ENCODE peak calls at places on chromosome 19, in six cellular contexts. Q is Caco-2, R is fibroblast of the conjunctiva, C is fibroblast of lung, W is occipital lobe, Y is tibial artery. V is an unnamed sample.

GRCh38 chr19:4365341-4365740 is 22.0 kb downstream of the MPND start:
- DNase-seq in Q (no peak), R (no peak), C (no peak), W (no peak), Y (peak), V (no peak)

GRCh38 chr19:46943150-46943946 is 76.3 kb upstream of the NPAS1 start:
- DNase-seq in Q (no peak), R (no peak), C (no peak), W (no peak), Y (no peak), V (no peak)

GRCh38 chr19:507286-508203 is at the start of gene TPGS1:
- DNase-seq in Q (peak), R (no peak), C (peak), W (peak), Y (peak), V (peak)

GRCh38 chr19:49020342-49020741 is 3.5 kb upstream of the LHB start:
- DNase-seq in Q (no peak), R (no peak), C (no peak), W (no peak), Y (no peak), V (no peak)

GRCh38 chr19:12868540-12869112 is 12.6 kb downstream of the DNASE2 start:
- DNase-seq in Q (peak), R (no peak), C (no peak), W (no peak), Y (no peak), V (no peak)

GRCh38 chr19:40831502-40832430 is 18.5 kb downstream of the CYP2A6 start:
- DNase-seq in Q (peak), R (peak), C (peak), W (no peak), Y (no peak), V (no peak)

GRCh38 chr19:13887529-13887928 is 10.6 kb downstream of the NANOS3 start:
- DNase-seq in Q (no peak), R (no peak), C (no peak), W (no peak), Y (no peak), V (no peak)

GRCh38 chr19:39223703-39224279 is 19.7 kb upstream of the SYCN start:
- DNase-seq in Q (peak), R (no peak), C (peak), W (no peak), Y (no peak), V (no peak)

GRCh38 chr19:43594710-43595604 is 977 bp downstream of the IRGQ start:
- DNase-seq in Q (peak), R (peak), C (peak), W (no peak), Y (no peak), V (peak)

GRCh38 chr19:13859361-13859880 is 17.5 kb upstream of the NANOS3 start:
- DNase-seq in Q (no peak), R (no peak), C (no peak), W (no peak), Y (no peak), V (no peak)

GRCh38 chr19:15640294-15640903 is at the start of gene CYP4F3:
- DNase-seq in Q (no peak), R (no peak), C (no peak), W (peak), Y (no peak), V (no peak)

GRCh38 chr19:42196011-42197001 is 21.2 kb downstream of the DEDD2 start:
- DNase-seq in Q (no peak), R (no peak), C (no peak), W (no peak), Y (no peak), V (no peak)

GRCh38 chr19:43731346-43731745 is 15.5 kb downstream of the IRGC start:
- DNase-seq in Q (no peak), R (no peak), C (no peak), W (no peak), Y (no peak), V (no peak)

GRCh38 chr19:49468746-49469447 is 5.1 kb upstream of the FLT3LG start:
- DNase-seq in Q (peak), R (peak), C (peak), W (no peak), Y (peak), V (peak)

GRCh38 chr19:12885749-12886706 is 973 bp downstream of the KLF1 start:
- DNase-seq in Q (no peak), R (no peak), C (no peak), W (no peak), Y (no peak), V (no peak)

V was measured in activated CD4-positive, alpha-beta T cell treated with anti-CD3 and anti-CD28 coated beads, Interleukin-2, amount 50 U/mL, for 24 hours.